ENCODE peak calls at places on chromosomes 11 and 22, in ten cellular contexts. N, Q, F, E, G, Y, X, T, P and M are unnamed samples.

GRCh38 chr11:62880231-62880802 is 379 bp upstream of the SLC3A2 start:
- DNase-seq in N (no peak), Q (peak; percentile 92), F (no peak), E (no peak), G (peak; percentile 46), Y (peak; percentile 56), X (peak; percentile 60), T (peak; percentile 69), P (peak; percentile 90), M (no peak)

GRCh38 chr11:12803086-12803826 is 129.0 kb downstream of the TEAD1 start:
- DNase-seq in N (no peak), Q (peak; percentile 41), F (no peak), E (no peak), G (no peak), Y (no peak), X (no peak), T (no peak), P (peak; percentile 43), M (peak; percentile 70)

GRCh38 chr22:34975721-34976120 is 90.2 kb upstream of the ISX start:
- DNase-seq in N (no peak), Q (no peak), F (no peak), E (no peak), G (no peak), Y (no peak), X (no peak), T (no peak), P (no peak), M (no peak)

GRCh38 chr22:49826603-49827306 is 918 bp downstream of the BRD1 start:
- DNase-seq in N (peak; percentile 36), Q (peak; percentile 62), F (no peak), E (peak; percentile 55), G (no peak), Y (no peak), X (peak; percentile 61), T (no peak), P (peak; percentile 57), M (no peak)

GRCh38 chr22:41557401-41558240 is 3.2 kb upstream of the CSDC2 start:
- DNase-seq in N (peak; percentile 70), Q (peak; percentile 96), F (no peak), E (no peak), G (peak; percentile 51), Y (peak; percentile 88), X (peak; percentile 50), T (peak; percentile 71), P (peak; percentile 97), M (no peak)

GRCh38 chr11:117194267-117194666 is 4.9 kb upstream of the TAGLN start:
- DNase-seq in N (no peak), Q (no peak), F (no peak), E (no peak), G (no peak), Y (no peak), X (no peak), T (no peak), P (no peak), M (no peak)

GRCh38 chr11:7673724-7674434 is 579 bp upstream of the CYB5R2 start:
- DNase-seq in N (no peak), Q (peak; percentile 40), F (no peak), E (peak; percentile 35), G (no peak), Y (no peak), X (peak; percentile 40), T (no peak), P (peak; percentile 61), M (no peak)

GRCh38 chr22:35648066-35649025 is at the start of gene APOL6:
- DNase-seq in N (peak; percentile 62), Q (peak; percentile 87), F (peak; percentile 43), E (peak; percentile 72), G (no peak), Y (no peak), X (no peak), T (peak; percentile 56), P (peak; percentile 86), M (peak; percentile 65)

GRCh38 chr11:68878022-68878421 is 25.6 kb downstream of the MRPL21 start:
- DNase-seq in N (no peak), Q (no peak), F (no peak), E (no peak), G (no peak), Y (no peak), X (no peak), T (no peak), P (no peak), M (no peak)

GRCh38 chr22:17489101-17489500 is 74.2 kb upstream of the SLC25A18 start:
- DNase-seq in N (no peak), Q (no peak), F (no peak), E (no peak), G (no peak), Y (no peak), X (no peak), T (no peak), P (no peak), M (no peak)

GRCh38 chr11:35761887-35762286 is 99.3 kb downstream of the TRIM44 start:
- DNase-seq in N (no peak), Q (no peak), F (no peak), E (no peak), G (no peak), Y (no peak), X (no peak), T (no peak), P (no peak), M (no peak)

GRCh38 chr11:119347940-119348339 is 1.4 kb upstream of the MFRP start:
- DNase-seq in N (no peak), Q (no peak), F (no peak), E (no peak), G (no peak), Y (no peak), X (no peak), T (no peak), P (no peak), M (no peak)
- TF ChIP-seq CTCF in N (no peak), Q (no peak), F (no peak), E (no peak), G (no peak), Y (no peak), X (no peak), T (no peak), P (no peak), M (no peak)

DNA sequence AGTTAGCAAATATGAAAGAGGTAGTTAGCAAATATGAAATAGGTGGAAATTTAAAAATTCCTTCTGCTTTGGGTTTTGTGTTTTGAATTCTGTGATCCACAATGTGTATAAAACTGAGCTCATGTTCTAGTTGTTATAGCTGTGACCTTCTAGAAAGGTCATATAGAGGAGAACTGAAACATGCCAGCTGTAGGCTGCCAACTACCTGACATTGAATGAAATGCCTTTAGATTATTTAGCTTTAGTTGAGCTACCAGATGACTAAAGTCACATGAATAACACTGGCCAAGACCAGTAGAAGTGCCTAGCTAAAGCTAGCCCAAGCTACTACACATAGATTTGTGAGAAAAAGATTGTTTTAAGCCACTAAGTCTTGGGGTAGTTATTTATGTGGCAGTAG is 5.8 kb upstream of the TCN1 start:
- DNase-seq in N (no peak), Q (no peak), F (no peak), E (no peak), G (no peak), Y (no peak), X (no peak), T (no peak), P (no peak), M (no peak)
- H3K4me3 ChIP-seq in N (no peak overlapping the region), Q (no peak overlapping the region), F (no peak overlapping the region), E (no peak overlapping the region), G (no peak overlapping the region), Y (no peak overlapping the region), X (no peak overlapping the region), T (no peak overlapping the region), P (no peak overlapping the region), M (no peak overlapping the region)

DNA sequence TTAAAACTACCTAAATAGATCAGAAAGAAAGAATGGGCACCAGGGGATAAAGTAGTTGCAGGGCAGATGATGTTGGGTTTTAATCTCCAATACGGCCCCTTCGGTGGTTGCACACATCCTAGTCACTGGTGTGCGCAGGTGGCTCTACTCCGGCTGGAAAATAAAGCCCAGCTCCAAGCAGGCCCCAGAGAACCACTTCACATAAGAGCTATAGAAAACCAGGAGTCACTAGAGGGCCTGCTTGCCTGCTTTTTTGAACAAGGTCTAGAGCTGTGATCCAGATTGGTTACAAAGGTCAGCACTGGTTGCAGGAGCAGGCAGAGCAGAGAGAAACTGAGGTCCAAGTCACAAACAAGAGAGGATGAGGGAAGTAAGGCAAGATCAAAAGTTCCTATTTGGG is 41.5 kb upstream of the MS4A8 start:
- DNase-seq in N (no peak), Q (no peak), F (no peak), E (no peak), G (no peak), Y (no peak), X (no peak), T (no peak), P (no peak), M (no peak)
- TF ChIP-seq CTCF in N (no peak), Q (no peak), F (no peak), E (peak; percentile 24), G (no peak), Y (no peak), X (no peak), T (no peak), P (no peak), M (no peak)

DNA sequence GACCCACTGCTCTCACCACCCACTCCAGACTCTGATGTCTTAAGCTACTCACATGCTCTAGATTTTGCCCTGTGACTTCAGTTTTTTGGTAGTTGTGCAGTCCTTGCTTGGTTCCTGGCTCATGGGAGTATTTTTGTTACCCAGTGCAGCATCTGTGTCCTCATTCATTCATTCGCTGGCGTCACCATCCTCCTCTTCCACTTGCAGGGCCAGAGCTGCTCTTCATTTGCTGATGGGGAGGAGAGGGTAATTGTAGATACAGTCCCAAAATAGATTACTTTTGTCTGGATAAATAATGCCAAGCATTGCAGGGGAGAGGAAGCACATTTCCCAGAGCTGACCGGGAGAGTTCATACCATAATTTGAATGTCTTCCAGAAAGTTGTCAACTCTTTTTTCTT is 12.7 kb downstream of the MRPL48 start:
- DNase-seq in N (no peak), Q (peak; percentile 10), F (no peak), E (no peak), G (no peak), Y (no peak), X (no peak), T (no peak), P (no peak), M (no peak)
- H3K4me3 ChIP-seq in N (no peak overlapping the region), Q (no peak overlapping the region), F (no peak overlapping the region), E (no peak overlapping the region), G (no peak overlapping the region), Y (no peak overlapping the region), X (no peak overlapping the region), T (no peak overlapping the region), P (no peak overlapping the region), M (no peak overlapping the region)

DNA sequence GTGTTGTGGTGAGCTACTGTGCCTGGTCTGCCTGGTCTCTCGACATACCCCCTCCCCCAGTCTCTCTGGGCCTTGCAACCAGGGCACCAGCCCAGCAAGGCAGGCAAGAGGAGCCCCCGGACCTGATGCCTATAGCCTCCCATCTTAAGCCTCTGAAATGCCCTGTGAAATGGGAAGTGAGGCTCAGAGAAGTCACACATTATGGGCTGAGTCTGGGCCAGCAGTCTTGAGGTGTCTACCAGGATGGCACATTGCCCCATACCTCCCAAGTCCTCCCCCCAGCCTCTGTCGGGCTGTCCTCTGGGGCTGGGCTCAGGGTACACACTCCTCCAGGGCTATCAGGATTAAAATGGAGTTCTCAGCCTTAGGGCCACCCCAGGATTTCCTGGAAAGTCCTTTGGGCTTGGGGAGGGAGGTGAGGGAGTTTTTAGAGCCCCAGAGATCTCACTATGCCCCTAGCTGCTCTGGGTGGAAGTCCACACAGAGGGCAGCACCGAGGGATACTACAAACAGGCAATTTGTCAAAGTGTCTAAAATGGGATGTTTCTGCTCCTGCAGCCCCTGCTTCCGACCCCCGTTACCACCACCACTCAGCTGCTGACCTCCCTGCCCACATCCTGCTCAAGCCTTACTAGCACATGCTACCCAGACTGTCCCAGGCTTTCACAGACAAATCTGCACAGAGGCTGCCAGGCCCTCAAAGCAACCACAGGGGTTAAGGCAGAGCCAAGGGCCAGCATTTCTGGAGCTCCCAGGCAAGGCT is 3.1 kb upstream of the SH3BP1 start:
- DNase-seq in N (no peak), Q (peak; percentile 89), F (no peak), E (peak; percentile 57), G (no peak), Y (no peak), X (no peak), T (peak; percentile 52), P (peak; percentile 84), M (no peak)
- TF ChIP-seq CTCF in N (no peak), Q (peak; percentile 41), F (no peak), E (peak; percentile 43), G (peak; percentile 31), Y (peak; percentile 61), X (no peak), T (peak; percentile 72), P (peak; percentile 48), M (peak; percentile 35)